ENCODE peak calls at places on chromosomes 5 and 9, in six cellular contexts. W is tibial artery, E is tibial nerve, O is upper lobe of right lung, U is A549, X is left ventricle myocardium inferior. G is an unnamed sample.

GRCh38 chr5:170451764-170452365 is 52.0 kb upstream of the KCNIP1 start:
- DNase-seq in W (no peak), E (no peak), O (no peak), U (peak), X (no peak), G (no peak)

GRCh38 chr5:177189416-177189815 is 55.8 kb downstream of the NSD1 start:
- DNase-seq in W (no peak), E (no peak), O (no peak), U (no peak), X (no peak), G (no peak)

GRCh38 chr9:19102181-19102630 is 498 bp downstream of the HAUS6 start:
- DNase-seq in W (no peak), E (no peak), O (peak), U (no peak), X (no peak), G (no peak)

GRCh38 chr5:149284501-149284900 is 12.8 kb downstream of the AFAP1L1 start:
- DNase-seq in W (peak), E (peak), O (no peak), U (no peak), X (no peak), G (no peak)

GRCh38 chr9:12771891-12772290 is 2.9 kb upstream of the LURAP1L start:
- DNase-seq in W (no peak), E (no peak), O (no peak), U (no peak), X (no peak), G (no peak)

GRCh38 chr5:72921886-72922285 is 34.0 kb upstream of the FCHO2 start:
- DNase-seq in W (no peak), E (no peak), O (no peak), U (no peak), X (no peak), G (no peak)

GRCh38 chr9:129469988-129470316 is 150.9 kb downstream of the C9orf50 start:
- DNase-seq in W (no peak), E (no peak), O (no peak), U (no peak), X (no peak), G (no peak)

GRCh38 chr9:87337335-87338074 is 160.2 kb upstream of the DAPK1 start:
- DNase-seq in W (no peak), E (no peak), O (no peak), U (peak), X (no peak), G (no peak)

GRCh38 chr5:141343242-141343952 is at the start of gene PCDHGA3:
- DNase-seq in W (no peak), E (no peak), O (no peak), U (peak), X (no peak), G (no peak)

GRCh38 chr5:118791986-118792734 is 196.2 kb downstream of the DTWD2 start:
- DNase-seq in W (peak), E (no peak), O (no peak), U (peak), X (no peak), G (no peak)

GRCh38 chr5:137462816-137463520 is 36.2 kb downstream of the SPOCK1 start:
- DNase-seq in W (no peak), E (no peak), O (no peak), U (no peak), X (no peak), G (no peak)

GRCh38 chr5:133246376-133247144 is 194.7 kb downstream of the HSPA4 start:
- DNase-seq in W (no peak), E (no peak), O (no peak), U (peak), X (no peak), G (no peak)

GRCh38 chr9:97388721-97389238 is 23.1 kb upstream of the TDRD7 start:
- DNase-seq in W (no peak), E (no peak), O (no peak), U (no peak), X (no peak), G (no peak)

GRCh38 chr5:77743181-77743580 is 33.0 kb downstream of the TBCA start:
- DNase-seq in W (no peak), E (no peak), O (no peak), U (no peak), X (no peak), G (no peak)

GRCh38 chr5:90144625-90145327 is 264.8 kb downstream of the CETN3 start:
- DNase-seq in W (no peak), E (no peak), O (no peak), U (no peak), X (no peak), G (no peak)

GRCh38 chr5:99020698-99021048 is 91.9 kb upstream of the CHD1 start:
- DNase-seq in W (no peak), E (no peak), O (no peak), U (no peak), X (no peak), G (no peak)

GRCh38 chr5:148238395-148238794 is at the start of gene MARCOL:
- DNase-seq in W (no peak), E (no peak), O (no peak), U (no peak), X (no peak), G (no peak)

GRCh38 chr5:1815071-1815786 is 14.0 kb downstream of the NDUFS6 start:
- DNase-seq in W (no peak), E (no peak), O (peak), U (no peak), X (no peak), G (no peak)

GRCh38 chr5:35854248-35854647 is 2.4 kb upstream of the IL7R start:
- DNase-seq in W (no peak), E (no peak), O (no peak), U (no peak), X (no peak), G (no peak)

GRCh38 chr5:35857004-35857345 is 284 bp downstream of the IL7R start:
- DNase-seq in W (no peak), E (no peak), O (no peak), U (no peak), X (no peak), G (no peak)

GRCh38 chr5:35856186-35857003 is at the start of gene IL7R:
- DNase-seq in W (no peak), E (no peak), O (no peak), U (no peak), X (no peak), G (no peak)

GRCh38 chr5:35853652-35854051 is 3.0 kb upstream of the IL7R start:
- DNase-seq in W (no peak), E (no peak), O (no peak), U (no peak), X (no peak), G (no peak)

DNA sequence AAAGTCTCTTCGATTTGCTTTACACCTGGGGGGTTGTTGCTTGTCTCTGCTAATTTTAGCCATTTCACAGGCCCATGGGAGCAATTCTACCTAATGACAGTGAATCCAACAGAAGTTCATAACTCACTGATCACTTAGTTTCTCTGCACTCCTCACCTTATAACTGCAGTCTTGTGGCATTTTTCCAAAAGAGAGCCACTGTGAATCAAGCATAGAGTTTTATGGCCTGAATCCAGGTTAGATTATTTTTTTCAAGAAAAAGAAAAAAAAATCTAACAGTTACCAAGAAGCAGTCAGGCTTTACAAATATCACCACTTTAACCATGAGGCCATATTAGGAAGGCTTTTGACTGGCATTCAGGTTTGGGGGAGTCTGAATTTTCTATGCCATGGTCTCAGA is 1.5 kb upstream of the IL7R start:
- DNase-seq in W (no peak), E (no peak), O (no peak), U (no peak), X (no peak), G (no peak)
- H3K27ac ChIP-seq in W (no peak), E (no peak), O (peak), U (no peak), X (no peak), G (no peak)

DNA sequence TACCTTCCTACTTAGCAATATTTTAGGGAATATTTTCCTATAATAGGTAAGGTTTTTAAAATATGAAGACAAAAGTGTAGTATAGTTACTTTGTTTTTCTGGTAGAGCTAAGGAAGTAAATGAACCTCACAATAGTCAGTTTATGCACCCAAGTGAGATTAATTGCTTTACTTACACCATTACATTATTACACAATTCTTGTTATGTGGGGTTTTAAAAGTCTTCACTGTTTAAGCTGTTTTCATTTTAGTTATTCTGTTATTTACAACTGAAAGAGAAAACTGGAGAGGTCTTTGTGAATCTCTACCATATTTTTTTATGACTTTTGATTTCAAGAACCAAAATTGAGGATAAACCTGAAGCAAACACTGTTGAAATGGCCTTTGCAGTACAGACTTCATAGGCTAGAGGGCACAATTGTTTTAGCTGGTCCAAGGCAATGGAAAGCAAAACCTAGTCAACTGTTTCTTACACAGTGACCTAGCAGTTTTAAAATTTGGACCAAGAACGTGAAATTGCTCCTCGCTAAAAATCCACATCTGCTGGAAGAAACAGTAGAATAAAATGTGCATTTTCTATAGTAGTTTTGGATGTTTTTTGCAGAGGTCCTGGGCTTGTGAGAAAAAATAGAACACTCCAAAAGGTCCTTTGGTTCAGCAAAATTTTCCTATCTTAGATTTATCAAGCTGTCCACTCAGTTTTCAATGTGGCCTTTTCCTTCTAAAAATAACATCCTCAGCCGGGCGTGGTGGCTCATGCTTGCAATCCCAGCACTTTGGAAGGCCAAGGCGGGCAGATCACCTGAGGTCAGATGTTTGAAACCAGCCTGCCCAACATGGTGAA is 66.4 kb upstream of the FER start:
- DNase-seq in W (no peak), E (no peak), O (no peak), U (peak), X (no peak), G (no peak)
- H3K4me3 ChIP-seq in W (peak), E (no peak), O (peak), U (no peak), X (peak), G (peak)

DNA sequence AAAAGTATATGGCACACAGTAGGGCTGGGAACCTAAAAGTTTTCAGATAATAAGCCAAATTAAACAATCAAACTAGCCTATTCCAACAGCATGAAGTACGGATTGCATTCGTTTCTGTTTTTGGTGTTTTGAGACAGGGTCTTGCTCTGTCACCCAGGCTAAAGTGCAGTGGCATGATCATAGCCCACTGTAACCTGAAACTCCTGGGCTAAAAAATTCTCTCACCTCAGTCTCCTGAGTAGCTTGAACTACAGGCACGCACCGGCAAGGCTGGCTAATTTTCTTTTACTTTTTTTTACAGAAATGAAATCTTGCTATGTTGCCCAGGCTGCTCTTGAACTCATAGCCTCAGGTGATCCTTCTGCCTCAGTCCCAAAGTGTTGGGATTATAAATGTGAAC is 5.2 kb downstream of the RFX3 start:
- DNase-seq in W (no peak), E (no peak), O (no peak), U (no peak), X (no peak), G (no peak)
- H3K27ac ChIP-seq in W (no peak), E (no peak), O (no peak), U (no peak), X (no peak), G (no peak)

GRCh38 chr5:35921930-35922329 is 16.5 kb downstream of the CAPSL start:
- DNase-seq in W (no peak), E (no peak), O (no peak), U (no peak), X (no peak), G (no peak)

GRCh38 chr5:35924950-35925722 is 13.3 kb downstream of the CAPSL start:
- DNase-seq in W (no peak), E (peak), O (peak), U (peak), X (peak), G (no peak)

GRCh38 chr5:35924122-35924949 is 14.1 kb downstream of the CAPSL start:
- DNase-seq in W (no peak), E (no peak), O (no peak), U (no peak), X (no peak), G (no peak)

GRCh38 chr5:35922468-35922867 is 16.0 kb downstream of the CAPSL start:
- DNase-seq in W (no peak), E (no peak), O (no peak), U (peak), X (no peak), G (no peak)

DNA sequence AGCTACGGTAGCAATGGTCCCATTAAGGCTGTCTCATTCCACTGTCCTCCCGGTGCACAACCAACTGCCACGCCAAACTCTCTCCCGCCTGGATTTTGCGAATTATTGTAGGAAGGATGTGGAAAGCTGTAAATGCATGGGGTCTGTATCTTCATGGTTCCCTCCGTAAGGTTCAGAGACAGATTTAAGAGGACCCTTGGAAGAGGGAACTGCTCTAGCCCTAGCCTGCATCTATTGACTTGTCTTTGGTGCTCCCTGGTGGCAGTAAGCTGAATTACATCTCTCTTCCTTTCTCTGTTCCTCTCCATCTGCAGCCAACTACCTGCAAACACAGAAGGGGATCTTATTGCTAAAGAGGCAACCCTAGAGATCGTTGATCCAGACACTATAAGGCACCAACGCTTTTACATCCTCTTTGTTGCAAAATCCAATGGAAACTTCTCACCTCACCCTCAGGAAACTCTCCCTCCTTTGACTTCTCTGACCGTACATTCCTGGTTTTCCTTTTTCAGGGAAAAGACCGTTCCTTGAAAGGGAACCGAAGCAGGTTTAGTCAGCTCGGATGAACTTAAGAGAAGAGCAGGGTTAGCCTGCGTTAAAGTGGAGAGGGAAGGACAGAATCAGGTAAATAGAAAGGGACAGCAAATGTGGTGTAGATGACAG is 11.9 kb downstream of the CAPSL start:
- DNase-seq in W (no peak), E (no peak), O (no peak), U (peak), X (no peak), G (no peak)
- H3K4me3 ChIP-seq in W (no peak), E (no peak), O (no peak), U (no peak), X (no peak), G (peak)

GRCh38 chr5:154815684-154816247 is 34.6 kb downstream of the FAXDC2 start:
- DNase-seq in W (no peak), E (no peak), O (no peak), U (no peak), X (no peak), G (no peak)
- H3K27ac ChIP-seq in W (no peak), E (no peak), O (no peak), U (no peak), X (peak), G (no peak)

DNA sequence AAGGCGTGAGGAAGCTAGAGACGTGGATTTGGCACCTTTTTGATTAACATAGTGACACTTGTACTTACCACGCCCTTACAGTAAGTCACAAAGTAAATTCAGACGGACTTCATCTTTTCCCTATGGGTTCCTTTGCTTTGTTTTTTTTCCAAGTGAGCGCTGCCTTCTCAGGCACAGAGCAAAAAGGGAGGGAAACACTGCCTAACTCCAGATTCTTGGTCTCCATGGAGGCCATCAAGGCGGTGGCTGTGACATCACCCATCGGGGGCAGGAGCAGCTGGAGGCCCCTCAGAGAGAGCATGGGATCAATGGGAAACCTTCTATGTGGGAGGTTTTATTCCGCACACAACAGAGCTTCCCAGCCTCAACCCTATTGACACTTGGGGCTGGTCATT is 45.4 kb downstream of the ERGIC1 start:
- DNase-seq in W (no peak), E (no peak), O (no peak), U (no peak), X (no peak), G (no peak)
- H3K4me3 ChIP-seq in W (peak), E (no peak), O (no peak), U (no peak), X (peak), G (peak)